ENCODE peak calls at places on chromosomes 16 and 17, in seven cellular contexts. Y is cardiac muscle cell, Q is fibroblast of the aortic adventitia, B is heart left ventricle, N is hepatocyte, G is left ventricle myocardium inferior, M is right atrium auricular region. J is an unnamed sample.

GRCh38 chr17:75365009-75365930 is 40.2 kb downstream of the GRB2 start:
- DNase-seq in Y (no peak), Q (no peak), B (no peak), N (no peak), G (no peak), M (no peak), J (no peak)

GRCh38 chr17:12959441-12959840 is 58.4 kb downstream of the ELAC2 start:
- DNase-seq in Y (peak), Q (peak), B (no peak), N (no peak), G (no peak), M (no peak), J (peak)

GRCh38 chr16:79864032-79864780 is 263.7 kb upstream of the MAF start:
- DNase-seq in Y (no peak), Q (no peak), B (no peak), N (no peak), G (no peak), M (no peak), J (no peak)

GRCh38 chr17:77778636-77779524 is 179.6 kb upstream of the TNRC6C start:
- DNase-seq in Y (no peak), Q (no peak), B (peak), N (peak), G (peak), M (no peak), J (no peak)

GRCh38 chr16:86952769-86953168 is 364.4 kb downstream of the C16orf95 start:
- DNase-seq in Y (no peak), Q (no peak), B (no peak), N (no peak), G (no peak), M (no peak), J (peak)

GRCh38 chr16:58197314-58198012 is 443 bp downstream of the CSNK2A2 start:
- DNase-seq in Y (no peak), Q (no peak), B (no peak), N (peak), G (no peak), M (no peak), J (no peak)

GRCh38 chr17:836154-836553 is 54.0 kb downstream of the MRM3 start:
- DNase-seq in Y (no peak), Q (peak), B (no peak), N (no peak), G (no peak), M (no peak), J (peak)

GRCh38 chr16:51243836-51244483 is 92.9 kb upstream of the SALL1 start:
- DNase-seq in Y (peak), Q (peak), B (no peak), N (peak), G (no peak), M (no peak), J (no peak)

GRCh38 chr16:75103994-75104393 is 12.6 kb downstream of the LDHD start:
- DNase-seq in Y (no peak), Q (no peak), B (no peak), N (no peak), G (no peak), M (no peak), J (no peak)

GRCh38 chr17:67518881-67519280 is 141.8 kb downstream of the PITPNC1 start:
- DNase-seq in Y (peak), Q (peak), B (no peak), N (no peak), G (no peak), M (no peak), J (peak)

GRCh38 chr16:66706506-66706880 is 9.9 kb upstream of the CMTM4 start:
- DNase-seq in Y (no peak), Q (no peak), B (no peak), N (no peak), G (no peak), M (no peak), J (no peak)

GRCh38 chr16:25371342-25371741 is 113.7 kb upstream of the ZKSCAN2 start:
- DNase-seq in Y (no peak), Q (no peak), B (no peak), N (no peak), G (no peak), M (no peak), J (no peak)

GRCh38 chr17:44900894-44901293 is 1.6 kb upstream of the EFTUD2 start:
- DNase-seq in Y (peak), Q (peak), B (no peak), N (peak), G (no peak), M (no peak), J (peak)

GRCh38 chr16:4704913-4705312 is 11.6 kb downstream of the NUDT16L1 start:
- DNase-seq in Y (no peak), Q (no peak), B (no peak), N (no peak), G (no peak), M (no peak), J (no peak)

GRCh38 chr16:57518922-57519321 is 17.4 kb downstream of the CCDC102A start:
- DNase-seq in Y (no peak), Q (no peak), B (no peak), N (no peak), G (no peak), M (no peak), J (no peak)

DNA sequence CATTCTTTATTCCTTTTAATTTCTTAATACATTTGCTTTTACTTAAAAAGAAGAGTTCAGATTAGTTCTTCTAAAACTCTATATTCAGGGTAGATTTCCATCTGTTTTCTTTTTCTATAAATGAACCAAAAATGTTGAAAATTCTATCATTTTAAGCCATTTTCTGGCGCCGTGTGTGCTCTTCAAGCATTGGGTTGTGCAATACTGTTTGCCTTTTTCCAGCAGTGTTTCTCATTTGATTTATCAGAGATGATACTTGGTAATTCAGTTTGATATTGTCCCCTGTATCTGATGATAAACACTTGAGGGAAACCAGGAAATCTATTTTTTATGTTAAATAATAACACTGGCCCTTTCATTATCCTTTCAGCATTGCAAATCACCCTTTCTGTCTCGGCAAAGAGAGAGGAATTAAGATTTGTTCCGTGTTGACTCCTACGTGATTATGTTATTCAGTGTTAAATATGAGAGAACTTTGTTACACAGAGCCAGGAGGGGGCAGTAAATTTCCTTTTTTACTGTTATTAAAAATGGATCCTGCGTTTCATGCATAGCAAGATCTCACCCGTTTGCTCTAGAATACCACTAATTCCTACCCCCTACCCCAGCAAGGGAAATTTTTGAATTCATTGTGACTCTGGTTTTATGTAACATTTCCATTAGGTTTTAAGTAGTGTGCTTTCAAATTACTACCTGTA is 606.9 kb upstream of the RBFOX1 start:
- DNase-seq in Y (no peak), Q (no peak), B (no peak), N (peak), G (no peak), M (no peak), J (no peak)
- TF ChIP-seq CTCF in Y (no peak), Q (no peak), B (no peak), N (peak), G (no peak), M (no peak), J (no peak)

GRCh38 chr16:2432286-2432685 is 3.0 kb downstream of the CCNF start:
- DNase-seq in Y (no peak), Q (no peak), B (no peak), N (no peak), G (no peak), M (no peak), J (no peak)

GRCh38 chr16:2428787-2429036 is 535 bp upstream of the CCNF start:
- DNase-seq in Y (no peak), Q (no peak), B (no peak), N (no peak), G (no peak), M (no peak), J (no peak)

GRCh38 chr16:2428051-2428786 is 1.0 kb upstream of the CCNF start:
- DNase-seq in Y (peak), Q (peak), B (peak), N (peak), G (no peak), M (no peak), J (peak)

GRCh38 chr16:2429037-2429770 is at the start of gene CCNF:
- DNase-seq in Y (peak), Q (peak), B (peak), N (peak), G (peak), M (peak), J (peak)

GRCh38 chr16:2429771-2430663 is 770 bp downstream of the CCNF start:
- DNase-seq in Y (peak), Q (peak), B (no peak), N (peak), G (no peak), M (no peak), J (peak)
- TF ChIP-seq CTCF in Y (peak), Q (no peak), B (no peak), N (peak), G (no peak), M (no peak), J (no peak)

GRCh38 chr17:71201639-71202038 is 919.2 kb upstream of the SOX9 start:
- DNase-seq in Y (no peak), Q (no peak), B (no peak), N (no peak), G (no peak), M (no peak), J (no peak)
- TF ChIP-seq CTCF in Y (no peak), Q (no peak), B (no peak), N (no peak), G (no peak), M (no peak), J (no peak)

GRCh38 chr16:49857423-49858181 is 1.7 kb upstream of the ZNF423 start:
- DNase-seq in Y (peak), Q (peak), B (peak), N (peak), G (peak), M (no peak), J (peak)
- TF ChIP-seq CTCF in Y (peak), Q (peak), B (peak), N (peak), G (peak), M (peak), J (peak)